ENCODE peak calls at places on chromosomes 3 and 15, in five cellular contexts. S, N, R, X and J are unnamed samples.

GRCh38 chr3:172279191-172279640 is 169.0 kb downstream of the GHSR start:
- DNase-seq in S (no peak), N (no peak), R (no peak), X (peak; percentile 42), J (no peak)

GRCh38 chr15:101694261-101694660 is 30.0 kb downstream of the TARS3 start:
- DNase-seq in S (peak; percentile 18), N (no peak), R (no peak), X (no peak), J (no peak)

GRCh38 chr15:61087601-61088000 is 141.5 kb downstream of the RORA start:
- DNase-seq in S (no peak), N (no peak), R (no peak), X (no peak), J (no peak)

GRCh38 chr15:71651750-71652186 is 158.6 kb upstream of the NR2E3 start:
- DNase-seq in S (peak; percentile 74), N (no peak), R (no peak), X (peak; percentile 55), J (peak; percentile 57)

GRCh38 chr3:11021611-11022011 is 29.1 kb downstream of the SLC6A1 start:
- DNase-seq in S (no peak), N (no peak), R (no peak), X (no peak), J (no peak)

GRCh38 chr3:58102371-58102750 is 94.1 kb downstream of the FLNB start:
- DNase-seq in S (no peak), N (no peak), R (no peak), X (no peak), J (no peak)

GRCh38 chr3:127209840-127210653 is 17.1 kb downstream of the PRR23E start:
- DNase-seq in S (peak; percentile 40), N (no peak), R (no peak), X (no peak), J (no peak)

GRCh38 chr15:86915811-86916331 is 836.2 kb downstream of the AGBL1 start:
- DNase-seq in S (peak; percentile 78), N (no peak), R (no peak), X (peak; percentile 55), J (no peak)

GRCh38 chr3:52056521-52056967 is at the start of gene DUSP7:
- DNase-seq in S (peak; percentile 78), N (peak; percentile 86), R (peak; percentile 81), X (peak; percentile 75), J (peak; percentile 31)